ENCODE peak calls at places on chromosomes 7 and 10, in eight cellular contexts. M is posterior cingulate gyrus; G is NB4; P is keratinocyte; C is KBM-7; V is H7; S is stimulated activated CD8-positive, alpha-beta memory T cell treated with anti-CD3 and anti-CD28 coated beads, Interleukin-4, amount 100 ng/mL, for 1 hour; U is H1. I is an unnamed sample.

GRCh38 chr10:16632996-16633395 is 111.3 kb upstream of the C1QL3 start:
- DNase-seq in M (no peak), G (no peak), P (no peak), C (no peak), V (no peak), S (no peak), U (no peak), I (no peak)

GRCh38 chr7:150337179-150337578 is 4.2 kb downstream of the RARRES2 start:
- DNase-seq in M (no peak), G (no peak), P (no peak), C (no peak), V (no peak), S (no peak), U (no peak), I (peak)

GRCh38 chr7:25358831-25359350 is 130.6 kb upstream of the NPVF start:
- DNase-seq in M (no peak), G (no peak), P (no peak), C (no peak), V (no peak), S (no peak), U (no peak), I (no peak)

GRCh38 chr10:21524526-21525366 is 736 bp downstream of the SKIDA1 start:
- DNase-seq in M (no peak), G (peak), P (no peak), C (peak), V (no peak), S (no peak), U (no peak), I (no peak)

GRCh38 chr7:93390660-93391059 is 158.5 kb downstream of the VPS50 start:
- DNase-seq in M (no peak), G (no peak), P (no peak), C (no peak), V (no peak), S (no peak), U (no peak), I (no peak)

GRCh38 chr10:25555865-25556264 is 378.2 kb upstream of the MYO3A start:
- DNase-seq in M (no peak), G (peak), P (no peak), C (no peak), V (no peak), S (no peak), U (no peak), I (no peak)

GRCh38 chr10:114982989-114983388 is 45.0 kb downstream of the TRUB1 start:
- DNase-seq in M (no peak), G (no peak), P (no peak), C (no peak), V (no peak), S (no peak), U (no peak), I (no peak)

GRCh38 chr7:6545398-6546126 is 5.7 kb downstream of the GRID2IP start:
- DNase-seq in M (no peak), G (no peak), P (no peak), C (no peak), V (peak), S (no peak), U (no peak), I (no peak)

GRCh38 chr7:26197153-26198115 is 3.1 kb downstream of the HNRNPA2B1 start:
- DNase-seq in M (no peak), G (peak), P (no peak), C (peak), V (no peak), S (no peak), U (no peak), I (no peak)

GRCh38 chr7:1569440-1569832 is 396 bp downstream of the PSMG3 start:
- DNase-seq in M (no peak), G (no peak), P (no peak), C (peak), V (no peak), S (no peak), U (no peak), I (no peak)

GRCh38 chr7:157577061-157577460 is 240.3 kb downstream of the DNAJB6 start:
- DNase-seq in M (no peak), G (no peak), P (no peak), C (no peak), V (no peak), S (no peak), U (no peak), I (no peak)

GRCh38 chr7:131238260-131238940 is 89.3 kb upstream of the MKLN1 start:
- DNase-seq in M (no peak), G (peak), P (peak), C (no peak), V (no peak), S (no peak), U (no peak), I (no peak)

GRCh38 chr10:10564081-10564480 is 453.6 kb upstream of the CELF2 start:
- DNase-seq in M (no peak), G (no peak), P (no peak), C (no peak), V (no peak), S (no peak), U (no peak), I (no peak)

I was measured in mesenteric fat pad.